ENCODE peak calls at places on chromosome 2, in nine cellular contexts. I is ureter; O is HFFc6; H is activated T-helper 1 cell treated with anti-CD3 and anti-CD28 coated beads, Interleukin-2, amount 50 U/mL, for 16 hours; V is endothelial cell of umbilical vein; Y is activated effector memory CD4-positive, alpha-beta T cell treated with Interleukin-2 at 50 U/mL for 16 hours; X is AG04449; G is non-pigmented ciliary epithelial cell; M is posterior cingulate gyrus. T is an unnamed sample.

GRCh38 chr2:168181825-168182224 is 65.6 kb downstream of the STK39 start:
- DNase-seq in M (no peak), H (no peak), O (no peak), I (no peak), G (no peak), X (no peak), Y (no peak), V (no peak), T (no peak)

GRCh38 chr2:54663424-54664030 is 59.9 kb upstream of the EML6 start:
- DNase-seq in V (no peak), H (no peak), I (no peak), X (no peak), O (no peak), Y (no peak), M (no peak), G (no peak), T (no peak)

GRCh38 chr2:98583516-98583865 is 24.8 kb downstream of the COA5 start:
- DNase-seq in I (no peak), O (no peak), X (no peak), V (no peak), H (no peak), M (no peak), G (no peak), Y (no peak), T (no peak)

GRCh38 chr2:33380001-33380609 is 96.3 kb upstream of the RASGRP3 start:
- DNase-seq in X (no peak), I (no peak), G (no peak), H (no peak), M (no peak), O (no peak), Y (no peak), V (no peak), T (no peak)

GRCh38 chr2:62140785-62141740 is 54.9 kb upstream of the B3GNT2 start:
- DNase-seq in I (no peak), M (no peak), G (no peak), O (no peak), H (no peak), V (no peak), Y (no peak), X (no peak), T (no peak)

GRCh38 chr2:234556848-234557573 is 60.1 kb upstream of the ARL4C start:
- DNase-seq in X (no peak), O (peak), I (no peak), V (no peak), Y (no peak), H (no peak), M (no peak), G (no peak), T (no peak)

GRCh38 chr2:188786368-188786781 is 187.8 kb upstream of the COL3A1 start:
- DNase-seq in H (no peak), Y (no peak), X (no peak), G (no peak), I (no peak), O (peak), V (peak), M (no peak), T (no peak)

GRCh38 chr2:207868855-207869596 is 99.3 kb upstream of the FZD5 start:
- DNase-seq in Y (no peak), H (no peak), M (no peak), X (no peak), G (no peak), O (no peak), I (no peak), V (no peak), T (no peak)

GRCh38 chr2:160694631-160695030 is 201.0 kb upstream of the RBMS1 start:
- DNase-seq in X (no peak), H (no peak), I (no peak), O (no peak), V (no peak), Y (no peak), G (no peak), M (no peak), T (no peak)

GRCh38 chr2:104375206-104375605 is 478.7 kb upstream of the POU3F3 start:
- DNase-seq in M (no peak), O (no peak), H (no peak), X (no peak), V (no peak), G (no peak), Y (no peak), I (no peak), T (no peak)

GRCh38 chr2:73903313-73903712 is 10.5 kb downstream of the ACTG2 start:
- DNase-seq in Y (no peak), X (no peak), I (no peak), G (no peak), O (no peak), V (no peak), H (no peak), M (no peak), T (no peak)

GRCh38 chr2:74685408-74685807 is 31.4 kb downstream of the SEMA4F start:
- DNase-seq in M (no peak), O (peak), X (no peak), Y (no peak), H (no peak), V (no peak), G (no peak), I (no peak), T (no peak)

GRCh38 chr2:233350708-233351107 is 3.6 kb upstream of the DGKD start:
- DNase-seq in Y (no peak), V (peak), M (no peak), I (no peak), G (peak), X (peak), H (no peak), O (peak), T (no peak)

GRCh38 chr2:235160281-235160805 is 208.5 kb downstream of the SH3BP4 start:
- DNase-seq in Y (no peak), H (no peak), I (no peak), G (no peak), X (no peak), V (no peak), M (no peak), O (no peak), T (no peak)

GRCh38 chr2:12087671-12088380 is 341.4 kb downstream of the LPIN1 start:
- DNase-seq in M (no peak), H (no peak), I (no peak), G (no peak), V (no peak), O (peak), Y (no peak), X (no peak), T (no peak)

GRCh38 chr2:53724511-53724910 is 43.1 kb upstream of the CHAC2 start:
- DNase-seq in V (no peak), I (no peak), M (no peak), G (peak), H (no peak), O (peak), Y (no peak), X (peak), T (no peak)

GRCh38 chr2:8997108-8997507 is 6.4 kb downstream of the MBOAT2 start:
- DNase-seq in H (no peak), X (no peak), Y (no peak), G (no peak), M (no peak), I (no peak), V (no peak), O (no peak), T (no peak)

GRCh38 chr2:127582863-127583861 is 47.7 kb downstream of the MYO7B start:
- DNase-seq in O (no peak), V (no peak), M (no peak), X (no peak), I (no peak), G (no peak), H (no peak), Y (no peak), T (no peak)

GRCh38 chr2:64379221-64379620 is 74.7 kb upstream of the LGALSL start:
- DNase-seq in G (no peak), X (no peak), O (no peak), M (no peak), H (no peak), I (no peak), Y (no peak), V (no peak), T (no peak)

GRCh38 chr2:235542728-235543125 is 48.9 kb downstream of the AGAP1 start:
- DNase-seq in V (no peak), H (no peak), X (no peak), Y (no peak), I (peak), G (no peak), M (no peak), O (no peak), T (no peak)

GRCh38 chr2:127719301-127720218 is 18.3 kb downstream of the SFT2D3 start:
- DNase-seq in V (no peak), G (no peak), H (no peak), I (no peak), M (no peak), Y (no peak), O (no peak), X (no peak), T (no peak)

GRCh38 chr2:226703501-226703900 is 96.1 kb downstream of the IRS1 start:
- DNase-seq in H (no peak), V (no peak), Y (no peak), X (no peak), G (no peak), I (no peak), M (no peak), O (no peak), T (no peak)

GRCh38 chr2:160390544-160391258 is 102.9 kb downstream of the RBMS1 start:
- DNase-seq in M (no peak), G (no peak), X (peak), O (peak), H (no peak), Y (no peak), I (no peak), V (no peak), T (no peak)

GRCh38 chr2:6168485-6168884 is 476.3 kb downstream of the SOX11 start:
- DNase-seq in I (no peak), V (no peak), O (no peak), X (no peak), M (no peak), G (no peak), Y (no peak), H (no peak), T (no peak)

GRCh38 chr2:37622434-37623202 is 48.8 kb downstream of the CDC42EP3 start:
- DNase-seq in O (no peak), I (no peak), M (no peak), G (no peak), H (no peak), V (no peak), Y (no peak), X (no peak), T (no peak)

GRCh38 chr2:102657770-102658169 is 38.4 kb downstream of the SLC9A2 start:
- DNase-seq in G (no peak), O (no peak), M (no peak), H (no peak), I (no peak), Y (no peak), X (no peak), V (no peak), T (no peak)

GRCh38 chr2:60414731-60415130 is 138.7 kb downstream of the BCL11A start:
- DNase-seq in H (no peak), V (no peak), G (peak), X (peak), O (peak), I (no peak), M (no peak), Y (no peak), T (no peak)

GRCh38 chr2:71479261-71479660 is 25.9 kb downstream of the DYSF start:
- DNase-seq in M (no peak), G (no peak), X (no peak), V (no peak), H (no peak), Y (no peak), O (no peak), I (no peak), T (no peak)

GRCh38 chr2:84946204-84947009 is 24.6 kb upstream of the KCMF1 start:
- DNase-seq in O (peak), H (peak), V (peak), I (peak), X (no peak), M (no peak), Y (peak), G (no peak), T (peak)

GRCh38 chr2:217792611-217793527 is 209.9 kb downstream of the TNS1 start:
- DNase-seq in Y (no peak), G (no peak), X (no peak), H (no peak), O (no peak), M (no peak), I (no peak), V (no peak), T (no peak)

GRCh38 chr2:75553961-75554539 is 6.7 kb downstream of the EVA1A start:
- DNase-seq in X (no peak), Y (no peak), O (no peak), H (no peak), I (no peak), V (no peak), G (no peak), M (no peak), T (no peak)

GRCh38 chr2:24153478-24153877 is 21.4 kb upstream of the FAM228A start:
- DNase-seq in M (no peak), V (no peak), Y (no peak), G (no peak), X (no peak), O (no peak), I (no peak), H (no peak), T (no peak)

GRCh38 chr2:219446101-219446504 is 11.5 kb downstream of the SPEG start:
- DNase-seq in I (no peak), M (no peak), Y (no peak), O (peak), V (peak), X (no peak), H (no peak), G (no peak), T (no peak)

GRCh38 chr2:104068665-104069064 is 785.2 kb upstream of the POU3F3 start:
- DNase-seq in M (no peak), H (no peak), G (no peak), V (no peak), I (no peak), O (no peak), X (no peak), Y (no peak), T (no peak)

GRCh38 chr2:238003234-238004032 is 36.6 kb downstream of the UBE2F start:
- DNase-seq in M (no peak), V (no peak), Y (no peak), X (no peak), I (no peak), G (no peak), O (no peak), H (no peak), T (no peak)

GRCh38 chr2:74226648-74227213 is 28.3 kb downstream of the MTHFD2 start:
- DNase-seq in M (no peak), Y (no peak), V (no peak), X (no peak), O (no peak), G (no peak), H (no peak), I (no peak), T (no peak)

GRCh38 chr2:169823996-169824372 is 721 bp downstream of the METTL5 start:
- DNase-seq in I (no peak), M (no peak), O (no peak), Y (no peak), X (no peak), V (no peak), G (no peak), H (no peak), T (no peak)

GRCh38 chr2:194842871-194843270 is 814.2 kb upstream of the SLC39A10 start:
- DNase-seq in G (no peak), V (no peak), H (no peak), I (no peak), M (no peak), O (no peak), X (no peak), Y (no peak), T (no peak)